ENCODE peak calls at places on chromosome 5, in six cellular contexts. N is brain microvascular endothelial cell, P is WERI-Rb-1, E is cardiac muscle cell, W is fibroblast of lung, D is testis. Z is an unnamed sample. For H3K36me3, the result is how much of the 10 kb centered on the place peaks cover.

GRCh38 chr5:137101544-137101943 is 397.6 kb downstream of the SPOCK1 start:
- DNase-seq in N (no peak), P (no peak), E (peak), W (peak), D (no peak), Z (no peak)

GRCh38 chr5:157994906-157995519 is 136.1 kb upstream of the CLINT1 start:
- DNase-seq in N (peak), P (peak), E (peak), W (peak), D (peak), Z (no peak)

GRCh38 chr5:171093598-171093997 is 215.4 kb upstream of the TLX3 start:
- DNase-seq in N (no peak), P (no peak), E (no peak), W (no peak), D (no peak), Z (no peak)

GRCh38 chr5:14240366-14240765 is 97.2 kb downstream of the TRIO start:
- DNase-seq in N (no peak), P (no peak), E (peak), W (peak), D (no peak), Z (peak)

GRCh38 chr5:143682788-143683419 is 129.1 kb upstream of the HMHB1 start:
- DNase-seq in N (no peak), P (no peak), E (no peak), W (no peak), D (no peak), Z (no peak)

GRCh38 chr5:11897831-11898230 is 6.4 kb downstream of the CTNND2 start:
- DNase-seq in N (no peak), P (no peak), E (no peak), W (no peak), D (no peak), Z (no peak)

GRCh38 chr5:6501701-6502100 is 53.0 kb downstream of the UBE2QL1 start:
- DNase-seq in N (no peak), P (no peak), E (no peak), W (no peak), D (no peak), Z (no peak)

GRCh38 chr5:180281706-180282105 is 10.2 kb downstream of the MAPK9 start:
- DNase-seq in N (no peak), P (no peak), E (no peak), W (no peak), D (no peak), Z (no peak)

GRCh38 chr5:13866792-13867191 is 77.7 kb downstream of the DNAH5 start:
- DNase-seq in N (peak), P (peak), E (peak), W (peak), D (peak), Z (no peak)

GRCh38 chr5:88785396-88786216 is 97.4 kb downstream of the MEF2C start:
- DNase-seq in N (peak), P (no peak), E (peak), W (peak), D (peak), Z (peak)

GRCh38 chr5:149417714-149418368 is 38.7 kb upstream of the IL17B start:
- DNase-seq in N (no peak), P (no peak), E (no peak), W (no peak), D (no peak), Z (no peak)

DNA sequence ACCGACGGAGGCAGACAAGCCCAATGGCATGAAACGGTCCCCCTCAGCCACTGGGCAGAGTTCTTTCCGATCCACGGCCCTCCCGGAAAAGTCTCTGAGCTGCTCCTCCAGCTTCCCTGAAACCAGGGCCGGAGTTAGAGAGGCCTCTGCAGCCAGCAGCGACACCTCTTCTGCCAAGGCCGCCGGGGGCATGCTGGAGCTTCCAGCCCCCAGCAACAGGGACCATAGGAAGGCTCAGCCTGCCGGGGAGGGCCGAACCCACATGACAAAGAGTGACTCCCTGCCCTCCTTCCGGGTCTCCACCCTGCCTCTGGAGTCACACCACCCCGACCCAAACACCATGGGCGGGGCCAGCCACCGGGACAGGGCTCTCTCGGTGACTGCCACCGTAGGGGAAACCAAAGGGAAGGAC is 30.1 kb downstream of the CD180 start:
- DNase-seq in N (no peak), P (no peak), E (no peak), W (no peak), D (peak), Z (no peak)
- H3K4me3 ChIP-seq in N (peak), P (no peak), E (no peak), W (no peak), D (peak), Z (no peak)

DNA sequence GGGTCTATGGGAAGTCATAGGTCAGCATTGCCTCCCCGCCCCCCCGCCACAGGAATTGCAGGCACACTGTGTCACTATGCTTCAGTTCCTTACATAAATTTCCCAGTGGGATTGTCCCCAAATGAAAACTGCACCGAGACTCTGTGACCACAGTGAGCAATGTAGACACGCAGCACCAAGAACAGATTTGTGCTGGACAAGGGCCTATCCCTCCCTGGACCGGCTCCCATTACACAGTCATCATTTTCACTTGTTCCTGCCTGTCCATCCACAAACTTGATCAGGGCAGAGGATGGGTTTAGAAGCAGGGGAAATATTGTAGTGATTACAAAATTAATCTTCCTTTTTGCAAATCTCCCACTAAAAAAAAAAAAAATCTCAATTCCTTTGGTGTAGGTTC is 300.2 kb downstream of the EFNA5 start:
- DNase-seq in N (no peak), P (no peak), E (peak), W (no peak), D (no peak), Z (no peak)
- TF ChIP-seq CTCF in N (no peak), P (no peak), E (no peak), W (no peak), D (no peak), Z (no peak)

GRCh38 chr5:140868721-140869554 is at the start of gene PCDHA11:
- DNase-seq in N (no peak), P (peak), E (peak), W (no peak), D (peak), Z (no peak)
- H3K36me3 ChIP-seq in N (under half), P (under half), E (under half), W (under half), D (under half), Z (under half)

GRCh38 chr5:151093476-151093889 is 12.6 kb upstream of the TNIP1 start:
- DNase-seq in N (peak), P (no peak), E (peak), W (peak), D (no peak), Z (peak)
- H3K4me3 ChIP-seq in N (no peak), P (no peak), E (no peak), W (no peak), D (no peak), Z (no peak)

GRCh38 chr5:19608434-19608833 is 379.6 kb downstream of the CDH18 start:
- DNase-seq in N (no peak), P (no peak), E (peak), W (peak), D (no peak), Z (no peak)
- TF ChIP-seq CTCF in N (no peak), P (peak), E (no peak), W (no peak), D (no peak), Z (no peak)

GRCh38 chr5:65796269-65796668 is 74.3 kb downstream of the NLN start:
- DNase-seq in N (no peak), P (no peak), E (no peak), W (peak), D (no peak), Z (no peak)
- H3K36me3 ChIP-seq in N (under half), P (under half), E (under half), W (under half), D (under half), Z (under half)

Z was measured in BJ.